ENCODE peak calls at places on chromosomes 11 and 22, in eight cellular contexts. R, M, F, S, T, L, U and A are unnamed samples.

GRCh38 chr11:16335236-16335962 is 20.9 kb downstream of the SOX6 start:
- DNase-seq in R (no peak), M (no peak), S (no peak), F (no peak), L (no peak), T (no peak), U (no peak), A (no peak)

GRCh38 chr11:74311352-74311926 is at the start of gene P4HA3:
- DNase-seq in S (peak), L (peak), F (peak), T (no peak), M (peak), R (peak), U (peak), A (no peak)

GRCh38 chr11:6864436-6864835 is 1.6 kb downstream of the OR10A2 start:
- DNase-seq in M (no peak), T (no peak), U (no peak), S (no peak), R (no peak), F (no peak), L (peak), A (no peak)

GRCh38 chr11:31610544-31610943 is 101.0 kb downstream of the ELP4 start:
- DNase-seq in M (no peak), T (no peak), U (no peak), S (no peak), L (no peak), F (no peak), R (no peak), A (no peak)

GRCh38 chr11:16177688-16178087 is 178.7 kb downstream of the SOX6 start:
- DNase-seq in M (no peak), U (no peak), L (no peak), S (peak), R (no peak), T (no peak), F (no peak), A (no peak)

GRCh38 chr22:24997023-24997422 is 44.5 kb downstream of the KIAA1671 start:
- DNase-seq in U (no peak), M (no peak), R (no peak), T (no peak), L (no peak), F (no peak), S (no peak), A (no peak)

GRCh38 chr11:88508558-88508807 is 170.9 kb upstream of the CTSC start:
- DNase-seq in F (no peak), M (peak), S (no peak), U (peak), T (no peak), R (no peak), L (no peak), A (no peak)

GRCh38 chr11:69240332-69241074 is 53.5 kb upstream of the MYEOV start:
- DNase-seq in L (peak), R (no peak), T (no peak), M (no peak), S (no peak), U (no peak), F (no peak), A (no peak)

GRCh38 chr11:112277029-112277428 is 16.4 kb upstream of the PLET1 start:
- DNase-seq in F (no peak), R (no peak), M (no peak), L (no peak), S (no peak), T (no peak), U (no peak), A (no peak)

GRCh38 chr11:19552684-19553083 is 160.0 kb upstream of the NAV2 start:
- DNase-seq in U (no peak), S (no peak), R (no peak), L (no peak), F (no peak), M (no peak), T (no peak), A (no peak)

GRCh38 chr11:99766816-99767215 is 746.1 kb downstream of the CNTN5 start:
- DNase-seq in R (no peak), T (no peak), S (no peak), U (no peak), M (no peak), F (no peak), L (no peak), A (no peak)

GRCh38 chr22:44683881-44684280 is 18.1 kb upstream of the PRR5 start:
- DNase-seq in F (no peak), R (no peak), M (no peak), T (no peak), L (no peak), U (no peak), S (no peak), A (no peak)

GRCh38 chr22:29148036-29148435 is 57.7 kb upstream of the EMID1 start:
- DNase-seq in U (no peak), S (no peak), F (no peak), T (peak), M (peak), L (no peak), R (no peak), A (no peak)

GRCh38 chr11:67001332-67001731 is 21.6 kb upstream of the SYT12 start:
- DNase-seq in M (no peak), F (no peak), U (no peak), S (no peak), L (no peak), R (no peak), T (no peak), A (no peak)

GRCh38 chr11:70397336-70397982 is 870 bp upstream of the CTTN start:
- DNase-seq in M (no peak), U (no peak), F (no peak), R (no peak), T (no peak), S (peak), L (peak), A (no peak)

GRCh38 chr11:85771568-85771967 is 39.4 kb downstream of the SYTL2 start:
- DNase-seq in F (no peak), L (no peak), R (no peak), M (no peak), S (no peak), U (no peak), T (no peak), A (no peak)

GRCh38 chr11:115539844-115540243 is 35.6 kb upstream of the CADM1 start:
- DNase-seq in U (no peak), M (no peak), S (no peak), R (no peak), T (no peak), L (no peak), F (no peak), A (no peak)

GRCh38 chr11:92332986-92333385 is 108.4 kb downstream of the FAT3 start:
- DNase-seq in R (no peak), M (no peak), U (no peak), S (no peak), T (no peak), L (peak), F (no peak), A (no peak)

GRCh38 chr11:3954448-3955298 is 99.2 kb downstream of the STIM1 start:
- DNase-seq in M (no peak), L (peak), R (no peak), S (peak), U (no peak), F (no peak), T (no peak), A (no peak)

GRCh38 chr11:63535734-63536133 is 874 bp upstream of the PLAAT4 start:
- DNase-seq in F (no peak), M (no peak), T (no peak), L (no peak), U (no peak), R (no peak), S (peak), A (peak)

GRCh38 chr11:124801014-124801413 is 808 bp upstream of the MSANTD2 start:
- DNase-seq in F (no peak), T (no peak), L (peak), U (no peak), R (no peak), M (no peak), S (no peak), A (no peak)

GRCh38 chr22:43385770-43386641 is 25.8 kb upstream of the MPPED1 start:
- DNase-seq in F (peak), S (peak), L (peak), U (peak), R (peak), M (peak), T (peak), A (peak)

GRCh38 chr22:46171940-46172339 is 21.6 kb downstream of the PPARA start:
- DNase-seq in U (no peak), T (no peak), R (no peak), L (peak), F (no peak), M (no peak), S (no peak), A (peak)

GRCh38 chr11:114318361-114318760 is 22.2 kb downstream of the NNMT start:
- DNase-seq in S (no peak), M (no peak), T (no peak), U (no peak), F (no peak), L (no peak), R (no peak), A (no peak)

GRCh38 chr11:110092577-110093406 is at the start of gene ZC3H12C:
- DNase-seq in M (peak), R (peak), L (peak), F (peak), U (peak), S (peak), T (peak), A (peak)

GRCh38 chr22:40243891-40244290 is 66.2 kb downstream of the TNRC6B start:
- DNase-seq in L (no peak), M (no peak), F (no peak), S (no peak), R (no peak), U (no peak), T (no peak), A (no peak)

GRCh38 chr22:28750471-28750881 is 8.6 kb downstream of the HSCB start:
- DNase-seq in F (no peak), S (no peak), M (no peak), R (no peak), L (peak), U (no peak), T (no peak), A (no peak)

GRCh38 chr11:96063886-96064285 is 140.0 kb upstream of the MTMR2 start:
- DNase-seq in R (no peak), F (no peak), S (no peak), T (no peak), M (no peak), L (no peak), U (no peak), A (no peak)

GRCh38 chr11:47467372-47467771 is 18.4 kb upstream of the RAPSN start:
- DNase-seq in F (no peak), M (peak), T (no peak), R (no peak), L (no peak), S (no peak), U (no peak), A (no peak)

GRCh38 chr11:61787928-61788491 is 4.4 kb downstream of the TMEM258 start:
- DNase-seq in T (no peak), L (peak), S (peak), R (no peak), M (peak), F (peak), U (no peak), A (no peak)

GRCh38 chr22:36197601-36198146 is 3.9 kb downstream of the APOL4 start:
- DNase-seq in T (no peak), S (peak), U (no peak), F (no peak), R (no peak), M (no peak), L (no peak), A (peak)

GRCh38 chr22:42922374-42923177 is 65.5 kb upstream of the ARFGAP3 start:
- DNase-seq in F (no peak), L (no peak), S (no peak), U (no peak), T (no peak), R (no peak), M (no peak), A (no peak)

GRCh38 chr11:132186699-132187098 is 816.3 kb downstream of the NTM start:
- DNase-seq in F (no peak), T (no peak), U (no peak), M (no peak), L (no peak), R (no peak), S (no peak), A (no peak)
- TF ChIP-seq CTCF in F (no peak), T (no peak), U (no peak), M (no peak), L (no peak), R (no peak), S (peak), A (no peak)

GRCh38 chr11:132942611-132943324 is 589.5 kb downstream of the OPCML start:
- DNase-seq in L (no peak), T (no peak), S (no peak), U (no peak), R (no peak), M (no peak), F (no peak), A (no peak)

GRCh38 chr11:132943325-132943736 is 589.0 kb downstream of the OPCML start:
- DNase-seq in R (no peak), F (no peak), U (no peak), S (no peak), L (no peak), T (no peak), M (no peak), A (no peak)

GRCh38 chr11:132941761-132942160 is 590.5 kb downstream of the OPCML start:
- DNase-seq in T (no peak), M (no peak), F (no peak), R (no peak), U (no peak), S (no peak), L (no peak), A (no peak)

GRCh38 chr11:132943737-132944556 is 588.4 kb downstream of the OPCML start:
- DNase-seq in R (no peak), T (peak), L (no peak), F (no peak), S (no peak), M (peak), U (no peak), A (no peak)

GRCh38 chr11:132944557-132944920 is 587.8 kb downstream of the OPCML start:
- DNase-seq in L (no peak), M (no peak), U (no peak), S (no peak), T (no peak), R (no peak), F (no peak), A (no peak)
- H3K4me3 ChIP-seq in L (no peak), M (no peak), U (no peak), S (no peak), T (peak), R (peak), F (no peak), A (no peak)

DNA sequence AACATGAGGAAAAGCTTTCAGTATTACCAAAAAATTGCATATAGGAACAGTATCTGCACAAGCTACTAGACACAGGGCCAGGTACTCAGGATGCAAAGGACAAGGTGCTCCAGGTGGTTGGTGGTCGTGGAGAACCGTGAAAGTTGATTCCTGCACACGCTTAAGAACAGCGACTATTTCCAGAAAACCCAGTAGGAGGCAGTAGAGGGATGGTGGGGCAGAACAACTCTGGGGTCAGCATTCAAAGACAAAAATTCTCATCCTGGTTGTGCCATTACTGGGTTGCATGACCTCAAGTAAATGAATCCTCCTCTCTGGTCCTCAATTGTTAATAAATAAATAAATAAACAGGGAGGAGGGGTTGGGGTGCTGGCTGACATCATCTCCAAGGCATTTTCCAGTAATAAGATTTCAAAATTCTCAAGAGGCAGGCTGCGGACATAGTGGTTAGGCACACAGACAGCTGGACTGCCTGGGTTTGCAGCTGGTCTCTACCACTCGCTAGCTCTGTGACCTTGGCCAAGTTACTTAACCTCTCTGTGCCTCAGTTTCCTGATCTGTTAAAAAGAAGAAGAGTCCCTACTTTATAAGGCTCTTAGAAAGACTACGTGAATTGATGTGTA is 89.6 kb downstream of the ISX start:
- DNase-seq in F (no peak), M (no peak), T (no peak), L (no peak), S (no peak), U (no peak), R (no peak), A (no peak)
- TF ChIP-seq CTCF in F (no peak), M (no peak), T (no peak), L (peak), S (no peak), U (no peak), R (no peak), A (no peak)

GRCh38 chr22:37331034-37331428 is 48.7 kb downstream of the CYTH4 start:
- DNase-seq in U (no peak), R (no peak), M (no peak), L (peak), T (no peak), S (peak), F (no peak), A (no peak)
- H3K4me3 ChIP-seq in U (no peak), R (no peak), M (peak), L (no peak), T (no peak), S (no peak), F (no peak), A (no peak)